ENCODE peak calls at places on chromosomes 1 and 21, in six cellular contexts. D is IMR-90, P is spleen, K is Peyer's patch, Q is prostate gland, I is transverse colon. J is an unnamed sample.

GRCh38 chr1:33347650-33347992 is 26.7 kb upstream of the A3GALT2 start:
- DNase-seq in D (peak; percentile 27), P (no peak), K (no peak), Q (no peak), I (peak; percentile 47), J (no peak)

GRCh38 chr1:164515932-164516331 is 43.1 kb upstream of the PBX1 start:
- DNase-seq in D (no peak), P (no peak), K (no peak), Q (no peak), I (peak; percentile 22), J (no peak)

GRCh38 chr21:38219049-38219628 is 37.7 kb upstream of the KCNJ15 start:
- DNase-seq in D (peak; percentile 79), P (peak; percentile 85), K (no peak), Q (peak; percentile 81), I (peak; percentile 74), J (peak; percentile 72)

GRCh38 chr1:206709772-206710456 is 25.2 kb downstream of the MAPKAPK2 start:
- DNase-seq in D (peak; percentile 68), P (no peak), K (no peak), Q (no peak), I (no peak), J (no peak)

GRCh38 chr1:204128964-204129896 is 22.6 kb downstream of the ETNK2 start:
- DNase-seq in D (peak; percentile 61), P (peak; percentile 91), K (peak; percentile 83), Q (peak; percentile 93), I (peak; percentile 73), J (peak; percentile 86)

GRCh38 chr1:186682721-186683120 is 2.5 kb upstream of the PTGS2 start:
- DNase-seq in D (peak; percentile 54), P (no peak), K (no peak), Q (no peak), I (no peak), J (no peak)

GRCh38 chr1:106937104-106937503 is 119.4 kb upstream of the PRMT6 start:
- DNase-seq in D (peak; percentile 92), P (no peak), K (no peak), Q (no peak), I (no peak), J (no peak)

GRCh38 chr1:33930346-33931114 is 66.7 kb downstream of the HMGB4 start:
- DNase-seq in D (no peak), P (no peak), K (no peak), Q (no peak), I (no peak), J (peak; percentile 4)

GRCh38 chr1:60973668-60974067 is 108.7 kb upstream of the NFIA start:
- DNase-seq in D (no peak), P (no peak), K (no peak), Q (no peak), I (no peak), J (no peak)

GRCh38 chr21:46092811-46093667 is 4.9 kb upstream of the COL6A2 start:
- DNase-seq in D (no peak), P (no peak), K (peak; percentile 40), Q (no peak), I (no peak), J (no peak)

GRCh38 chr1:178057863-178058576 is 35.9 kb upstream of the RASAL2 start:
- DNase-seq in D (peak; percentile 48), P (no peak), K (no peak), Q (no peak), I (no peak), J (peak; percentile 29)

GRCh38 chr1:33001282-33001681 is 35.4 kb downstream of the AK2 start:
- DNase-seq in D (no peak), P (no peak), K (no peak), Q (no peak), I (no peak), J (peak; percentile 35)

GRCh38 chr1:232621050-232621449 is 8.9 kb downstream of the SIPA1L2 start:
- DNase-seq in D (no peak), P (no peak), K (no peak), Q (no peak), I (no peak), J (no peak)

GRCh38 chr1:235329139-235329808 is 904 bp downstream of the GGPS1 start:
- DNase-seq in D (peak; percentile 45), P (peak; percentile 84), K (peak; percentile 58), Q (peak; percentile 40), I (peak; percentile 51), J (peak; percentile 37)

GRCh38 chr21:17930102-17930501 is 110.9 kb upstream of the C21orf91 start:
- DNase-seq in D (no peak), P (no peak), K (no peak), Q (no peak), I (no peak), J (no peak)

GRCh38 chr1:206949208-206949607 is 2.9 kb upstream of the PIGR start:
- DNase-seq in D (no peak), P (no peak), K (no peak), Q (no peak), I (no peak), J (no peak)

GRCh38 chr1:218625393-218625792 is 280.3 kb downstream of the TGFB2 start:
- DNase-seq in D (no peak), P (no peak), K (no peak), Q (no peak), I (no peak), J (no peak)

GRCh38 chr1:1564278-1564677 is 10.4 kb downstream of the SSU72 start:
- DNase-seq in D (no peak), P (no peak), K (no peak), Q (no peak), I (no peak), J (no peak)

GRCh38 chr1:29977550-29977949 is 741.2 kb downstream of the PTPRU start:
- DNase-seq in D (no peak), P (no peak), K (no peak), Q (no peak), I (no peak), J (no peak)

GRCh38 chr1:193406901-193407300 is 220.5 kb upstream of the B3GALT2 start:
- DNase-seq in D (peak; percentile 72), P (no peak), K (no peak), Q (no peak), I (no peak), J (peak; percentile 6)

GRCh38 chr1:153684892-153685291 is 6.4 kb downstream of the NPR1 start:
- DNase-seq in D (no peak), P (no peak), K (no peak), Q (no peak), I (no peak), J (no peak)

GRCh38 chr1:93774707-93775106 is 93.1 kb upstream of the BCAR3 start:
- DNase-seq in D (peak; percentile 68), P (no peak), K (no peak), Q (no peak), I (no peak), J (no peak)

GRCh38 chr1:243710467-243710866 is 139.6 kb downstream of the AKT3 start:
- DNase-seq in D (no peak), P (no peak), K (no peak), Q (no peak), I (no peak), J (no peak)

GRCh38 chr1:245154429-245155185 is at the start of gene KIF26B:
- DNase-seq in D (peak; percentile 50), P (peak; percentile 80), K (peak; percentile 56), Q (no peak), I (no peak), J (peak; percentile 52)

GRCh38 chr1:67528141-67528540 is 97.9 kb upstream of the SERBP1 start:
- DNase-seq in D (no peak), P (no peak), K (no peak), Q (no peak), I (no peak), J (no peak)

GRCh38 chr1:67522793-67523192 is 92.6 kb upstream of the SERBP1 start:
- DNase-seq in D (no peak), P (no peak), K (no peak), Q (no peak), I (no peak), J (no peak)

GRCh38 chr1:67525053-67525760 is 95.0 kb upstream of the SERBP1 start:
- DNase-seq in D (no peak), P (no peak), K (no peak), Q (no peak), I (no peak), J (no peak)

GRCh38 chr1:67522001-67522441 is 91.8 kb upstream of the SERBP1 start:
- DNase-seq in D (no peak), P (no peak), K (no peak), Q (no peak), I (no peak), J (no peak)

DNA sequence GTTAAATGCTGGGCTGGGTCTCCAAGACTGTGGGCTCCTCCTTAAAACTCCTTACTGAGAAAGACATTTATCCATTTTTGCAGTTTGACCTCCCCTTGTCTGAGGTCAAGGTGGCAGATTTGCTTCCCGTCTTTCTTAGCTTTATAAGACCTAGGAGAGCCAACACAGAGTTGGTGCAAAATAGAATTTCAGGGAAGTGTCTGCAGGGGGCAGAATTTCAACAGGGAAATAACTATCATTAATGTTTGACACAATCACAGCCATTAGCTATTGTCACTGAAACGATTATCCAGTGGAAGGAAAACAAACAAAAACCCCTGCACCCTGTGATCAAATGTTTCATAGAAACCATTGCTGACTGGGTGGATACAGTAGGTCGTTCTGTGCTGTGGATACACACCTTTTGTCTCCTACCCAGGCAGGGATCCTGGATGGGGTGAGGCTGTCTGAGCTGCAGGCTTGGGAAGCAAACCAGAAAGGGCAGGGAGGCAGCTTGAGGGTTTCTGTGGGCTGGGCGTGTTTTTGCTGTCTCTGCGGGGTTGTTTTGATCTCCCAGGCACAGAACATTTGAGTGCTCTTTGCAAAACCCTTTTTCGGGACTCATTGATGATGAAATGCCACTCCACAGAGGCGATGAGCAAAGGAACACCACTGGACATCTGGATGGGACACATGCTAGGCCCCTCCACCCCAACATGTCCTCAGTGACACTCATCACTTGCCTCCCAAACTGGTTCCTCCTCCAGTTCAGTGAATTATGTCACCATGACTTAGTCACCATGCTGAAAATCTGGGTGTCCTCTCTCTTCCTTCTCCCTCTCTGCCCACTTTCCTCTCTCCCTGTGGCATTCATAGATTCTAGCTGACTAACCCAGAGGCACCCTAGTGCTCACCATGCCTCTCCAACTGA is 94.2 kb upstream of the SERBP1 start:
- DNase-seq in D (no peak), P (no peak), K (no peak), Q (no peak), I (no peak), J (peak; percentile 40)
- TF ChIP-seq POLR2A in D (no peak), P (no peak), K (no peak), Q (no peak), I (no peak), J (no peak)

GRCh38 chr1:40096977-40097782 is at the start of gene PPT1:
- DNase-seq in D (peak; percentile 55), P (peak; percentile 96), K (peak; percentile 87), Q (peak; percentile 75), I (peak; percentile 82), J (peak; percentile 76)
- H3K27ac ChIP-seq in D (peak within 1 kb of the TSS; percentile 69), P (peak within 1 kb of the TSS; percentile 68), K (peak within 1 kb of the TSS; percentile 66), Q (peak within 1 kb of the TSS; percentile 55), I (peak within 1 kb of the TSS; percentile 49), J (peak within 1 kb of the TSS; percentile 68)

DNA sequence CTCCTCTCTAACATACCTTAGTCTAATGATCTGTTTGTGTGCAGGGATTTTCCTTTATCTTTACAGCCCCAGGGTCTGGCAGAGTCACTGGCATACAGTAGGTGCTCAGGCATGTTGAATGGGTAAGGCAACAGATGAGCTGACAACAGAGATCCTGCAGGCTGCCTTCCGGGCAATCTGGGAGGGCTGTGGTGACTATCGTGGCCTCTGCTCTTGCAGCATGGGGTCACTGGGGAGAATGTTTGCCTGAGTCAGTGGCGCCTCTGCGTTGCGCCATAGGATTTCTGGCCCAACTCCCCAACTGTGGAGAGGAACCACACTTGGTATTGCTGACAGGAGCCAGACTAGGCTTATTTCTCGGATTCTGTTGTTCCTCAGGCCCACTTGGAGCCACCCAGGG is 93.8 kb downstream of the LAMC2 start:
- DNase-seq in D (peak; percentile 88), P (peak; percentile 90), K (no peak), Q (no peak), I (peak; percentile 32), J (no peak)
- TF ChIP-seq POLR2A in D (no peak), P (no peak), K (no peak), Q (no peak), I (no peak), J (no peak)

GRCh38 chr1:110440877-110441276 is 10.1 kb upstream of the PROK1 start:
- DNase-seq in D (peak; percentile 54), P (no peak), K (no peak), Q (no peak), I (no peak), J (peak; percentile 90)
- H3K27ac ChIP-seq in D (no peak overlapping the region), P (no peak overlapping the region), K (no peak overlapping the region), Q (no peak overlapping the region), I (no peak overlapping the region), J (peak overlapping the region; percentile 52)